ENCODE peak calls at places on chromosome 11, in six cellular contexts. X is activated CD4-positive, alpha-beta T cell treated with anti-CD3 and anti-CD28 coated beads, Interleukin-2, amount 10 ng/mL, durations not matched to agents 7 days and 5 days; T is ovary; S is KG1; N is B cell; H is left colon. D is an unnamed sample.

GRCh38 chr11:62400281-62400680 is 18.6 kb upstream of the SCGB1A1 start:
- DNase-seq in H (no peak), N (no peak), S (no peak), T (no peak), X (no peak), D (no peak)

GRCh38 chr11:75560644-75561043 is 1.4 kb upstream of the SERPINH1 start:
- DNase-seq in S (no peak), H (no peak), N (no peak), T (no peak), X (no peak), D (no peak)

GRCh38 chr11:128180446-128181089 is 406.8 kb downstream of the ETS1 start:
- DNase-seq in X (no peak), S (no peak), H (no peak), N (no peak), T (no peak), D (no peak)

GRCh38 chr11:27722117-27722844 is 22.0 kb upstream of the BDNF start:
- DNase-seq in N (no peak), T (no peak), X (no peak), H (peak; percentile 11), S (no peak), D (no peak)

GRCh38 chr11:131661137-131661536 is 290.7 kb downstream of the NTM start:
- DNase-seq in S (no peak), T (no peak), N (no peak), H (no peak), X (no peak), D (no peak)

GRCh38 chr11:73143126-73143838 is 1.2 kb upstream of the FCHSD2 start:
- DNase-seq in N (no peak), S (peak; percentile 95), T (peak; percentile 39), X (no peak), H (no peak), D (peak; percentile 37)

GRCh38 chr11:88164806-88165205 is 10.4 kb downstream of the RAB38 start:
- DNase-seq in T (no peak), N (no peak), X (no peak), H (no peak), S (no peak), D (no peak)

GRCh38 chr11:18727499-18728236 is 1.7 kb upstream of the IGSF22 start:
- DNase-seq in S (no peak), T (peak; percentile 50), H (peak; percentile 40), X (peak; percentile 56), N (peak; percentile 47), D (peak; percentile 1)

GRCh38 chr11:13216019-13217006 is 61.3 kb upstream of the BMAL1 start:
- DNase-seq in T (no peak), N (no peak), X (no peak), S (no peak), H (no peak), D (no peak)

GRCh38 chr11:79173615-79174014 is 267.2 kb downstream of the TENM4 start:
- DNase-seq in X (no peak), N (no peak), T (peak; percentile 40), S (no peak), H (no peak), D (no peak)

GRCh38 chr11:129408865-129409444 is 33.3 kb downstream of the BARX2 start:
- DNase-seq in S (no peak), X (no peak), T (no peak), N (no peak), H (no peak), D (no peak)

D was measured in AML-193.